ENCODE peak calls at places on chromosomes 11 and 22, in nine cellular contexts. S is effector memory CD8-positive, alpha-beta T cell; N is SK-N-SH; F is nucleus accumbens; D is NCI-H460; Z is T-helper 1 cell; G is stimulated activated CD4-positive, alpha-beta T cell treated with anti-CD3 and anti-CD28 coated beads, Interleukin-4, amount 100 ng/mL, for 24 hours; J is sigmoid colon; V is HuH-7. W is an unnamed sample.

GRCh38 chr11:89736566-89736965 is 26.5 kb downstream of the TRIM77 start:
- DNase-seq in G (no peak), S (no peak), N (no peak), Z (no peak), D (no peak), F (no peak), J (no peak), V (no peak), W (no peak)

GRCh38 chr11:117519170-117519569 is 191.5 kb downstream of the CEP164 start:
- DNase-seq in N (no peak), F (no peak), J (no peak), G (no peak), S (no peak), Z (no peak), V (no peak), D (no peak), W (no peak)

GRCh38 chr11:47502767-47503166 is 50.2 kb downstream of the CELF1 start:
- DNase-seq in V (no peak), F (no peak), J (no peak), D (no peak), N (no peak), S (no peak), Z (no peak), G (no peak), W (no peak)

GRCh38 chr11:14413307-14414072 is 54.5 kb upstream of the RRAS2 start:
- DNase-seq in D (no peak), S (no peak), N (no peak), G (no peak), F (no peak), J (peak; percentile 70), Z (no peak), V (peak; percentile 9), W (peak; percentile 45)

GRCh38 chr22:31125521-31126117 is 2.9 kb downstream of the INPP5J start:
- DNase-seq in V (no peak), Z (no peak), G (no peak), S (no peak), J (no peak), N (no peak), D (no peak), F (no peak), W (no peak)

GRCh38 chr22:29702931-29703594 is 16.7 kb upstream of the CABP7 start:
- DNase-seq in D (no peak), V (no peak), S (no peak), J (no peak), Z (no peak), F (peak; percentile 41), G (no peak), N (peak; percentile 20), W (no peak)

GRCh38 chr11:130087294-130087926 is 17.7 kb downstream of the APLP2 start:
- DNase-seq in J (no peak), D (no peak), F (no peak), G (no peak), V (no peak), N (no peak), Z (no peak), S (no peak), W (no peak)

GRCh38 chr11:1087961-1088926 is 13.6 kb downstream of the MUC2 start:
- DNase-seq in D (no peak), N (no peak), Z (no peak), G (no peak), J (peak; percentile 60), S (no peak), F (no peak), V (no peak), W (peak; percentile 44)

GRCh38 chr11:3205261-3206127 is 13.1 kb downstream of the MRGPRG start:
- DNase-seq in G (no peak), S (no peak), N (peak; percentile 27), D (no peak), F (no peak), J (no peak), V (no peak), Z (no peak), W (no peak)

GRCh38 chr11:26193714-26194373 is 138.1 kb upstream of the ANO3 start:
- DNase-seq in D (no peak), F (no peak), S (no peak), J (no peak), Z (no peak), G (no peak), N (no peak), V (no peak), W (no peak)

GRCh38 chr11:59767212-59767611 is 12.0 kb downstream of the STX3 start:
- DNase-seq in N (no peak), V (no peak), J (no peak), F (no peak), G (no peak), D (no peak), S (peak; percentile 2), Z (no peak), W (peak; percentile 27)

GRCh38 chr11:86876716-86877234 is 76.4 kb downstream of the PRSS23 start:
- DNase-seq in D (no peak), S (no peak), G (no peak), V (no peak), Z (no peak), F (no peak), J (no peak), N (no peak), W (no peak)

GRCh38 chr22:46748948-46749681 is 11.1 kb upstream of the CERK start:
- DNase-seq in S (peak; percentile 56), V (no peak), G (peak; percentile 55), D (no peak), N (no peak), J (peak; percentile 88), Z (peak; percentile 59), F (no peak), W (no peak)

GRCh38 chr22:19516378-19517170 is 7.6 kb downstream of the CLDN5 start:
- DNase-seq in G (no peak), Z (no peak), N (no peak), D (no peak), V (no peak), J (no peak), F (no peak), S (no peak), W (no peak)

GRCh38 chr11:130315354-130315970 is 745 bp upstream of the ZBTB44 start:
- DNase-seq in D (no peak), G (peak; percentile 46), S (peak; percentile 19), N (peak; percentile 44), V (no peak), Z (peak; percentile 45), J (peak; percentile 70), F (no peak), W (peak; percentile 14)

GRCh38 chr11:118295834-118296454 is 8.6 kb upstream of the CD3E start:
- DNase-seq in S (peak; percentile 37), N (no peak), V (peak; percentile 31), J (no peak), G (peak; percentile 64), Z (no peak), D (no peak), F (no peak), W (peak; percentile 32)

GRCh38 chr11:63478896-63479295 is 12.1 kb downstream of the PLAAT5 start:
- DNase-seq in S (peak; percentile 53), Z (peak; percentile 37), V (peak; percentile 99), F (peak; percentile 72), G (peak; percentile 55), N (peak; percentile 76), J (peak; percentile 76), D (peak; percentile 55), W (peak; percentile 75)

GRCh38 chr11:45885274-45885920 is at the start of gene MAPK8IP1:
- DNase-seq in N (peak; percentile 97), Z (peak; percentile 38), J (no peak), D (peak; percentile 22), S (peak; percentile 43), G (peak; percentile 49), V (peak; percentile 78), F (peak; percentile 40), W (peak; percentile 98)

GRCh38 chr11:64931290-64931689 is 4.4 kb downstream of the GPHA2 start:
- DNase-seq in F (no peak), D (no peak), G (no peak), J (no peak), Z (no peak), S (no peak), N (no peak), V (no peak), W (no peak)

GRCh38 chr11:120912504-120912903 is 111.4 kb upstream of the TBCEL start:
- DNase-seq in N (peak; percentile 51), G (no peak), D (peak; percentile 17), S (no peak), J (no peak), Z (no peak), V (peak; percentile 34), F (peak; percentile 50), W (peak; percentile 15)

GRCh38 chr11:119861160-119861559 is 132.2 kb upstream of the NECTIN1 start:
- DNase-seq in J (no peak), N (no peak), G (no peak), D (no peak), S (no peak), V (no peak), Z (no peak), F (no peak), W (no peak)

GRCh38 chr11:10701982-10702381 is 8.4 kb upstream of the IRAG1 start:
- DNase-seq in J (no peak), G (no peak), F (no peak), Z (no peak), S (no peak), V (no peak), N (no peak), D (no peak), W (no peak)

GRCh38 chr11:2384723-2385041 is 7.6 kb downstream of the CD81 start:
- DNase-seq in V (no peak), G (no peak), S (no peak), N (no peak), J (no peak), D (no peak), Z (no peak), F (no peak), W (no peak)

GRCh38 chr11:57288771-57289579 is 35.8 kb downstream of the TNKS1BP1 start:
- DNase-seq in D (no peak), Z (no peak), G (no peak), F (no peak), V (no peak), N (peak; percentile 20), S (no peak), J (no peak), W (no peak)

GRCh38 chr22:36466258-36466657 is 15.2 kb downstream of the TXN2 start:
- DNase-seq in V (no peak), J (no peak), S (no peak), N (no peak), Z (no peak), D (no peak), G (no peak), F (no peak), W (no peak)

GRCh38 chr11:44243633-44244343 is 66.2 kb downstream of the ALX4 start:
- DNase-seq in F (no peak), V (peak; percentile 58), Z (no peak), G (no peak), N (no peak), J (no peak), D (peak; percentile 11), S (no peak), W (no peak)

GRCh38 chr11:128897841-128898240 is 6.7 kb downstream of the KCNJ5 start:
- DNase-seq in G (no peak), Z (no peak), D (no peak), J (no peak), S (no peak), V (no peak), N (no peak), F (no peak), W (no peak)

GRCh38 chr22:36538529-36538928 is 9.6 kb upstream of the EIF3D start:
- DNase-seq in V (no peak), S (no peak), N (no peak), J (no peak), Z (no peak), G (no peak), D (no peak), F (no peak), W (no peak)

GRCh38 chr11:110119317-110119716 is 26.1 kb downstream of the ZC3H12C start:
- DNase-seq in D (no peak), S (no peak), J (no peak), Z (no peak), F (no peak), G (no peak), V (no peak), N (no peak), W (no peak)

GRCh38 chr11:72641900-72642814 is 32.1 kb downstream of the PDE2A start:
- DNase-seq in G (peak; percentile 16), Z (no peak), N (peak; percentile 91), S (peak; percentile 15), J (peak; percentile 78), D (peak; percentile 13), V (peak; percentile 64), F (no peak), W (peak; percentile 89)

GRCh38 chr22:44354288-44354687 is 41.5 kb upstream of the SHISAL1 start:
- DNase-seq in F (no peak), N (no peak), V (no peak), Z (no peak), S (no peak), J (peak; percentile 47), D (no peak), G (no peak), W (no peak)